ENCODE peak calls at places on chromosomes 1 and 21, in four cellular contexts. N, V, Z and G are unnamed samples.

GRCh38 chr1:5649795-5650194 is 342.4 kb downstream of the NPHP4 start:
- DNase-seq in N (no peak), V (no peak), Z (no peak), G (no peak)

GRCh38 chr1:174021611-174022079 is 512 bp downstream of the RC3H1 start:
- DNase-seq in V (peak; percentile 56), Z (peak; percentile 68), N (no peak), G (peak; percentile 24)

GRCh38 chr1:241658081-241658793 is 6.2 kb downstream of the WDR64 start:
- DNase-seq in V (no peak), Z (no peak), N (no peak), G (no peak)

GRCh38 chr1:69707103-69707502 is 139.4 kb downstream of the LRRC7 start:
- DNase-seq in V (no peak), N (no peak), Z (no peak), G (no peak)

GRCh38 chr1:52037402-52037814 is 3.8 kb upstream of the KTI12 start:
- DNase-seq in N (no peak), Z (no peak), V (no peak), G (peak; percentile 97)

GRCh38 chr1:219310181-219310728 is 136.6 kb downstream of the LYPLAL1 start:
- DNase-seq in V (no peak), N (no peak), Z (no peak), G (peak; percentile 99)

GRCh38 chr1:4468804-4469514 is 185.4 kb upstream of the AJAP1 start:
- DNase-seq in N (no peak), Z (no peak), V (no peak), G (no peak)

GRCh38 chr21:46253610-46254124 is 25.1 kb upstream of the LSS start:
- DNase-seq in Z (no peak), N (peak; percentile 89), V (peak; percentile 60), G (no peak)

GRCh38 chr1:152679454-152679853 is 4.4 kb downstream of the LCE2C start:
- DNase-seq in N (no peak), Z (no peak), V (no peak), G (no peak)

GRCh38 chr1:182752077-182752826 is 37.3 kb upstream of the NPL start:
- DNase-seq in Z (peak; percentile 13), N (no peak), V (no peak), G (no peak)

GRCh38 chr1:155975375-155976061 is 2.8 kb downstream of the ARHGEF2 start:
- DNase-seq in N (no peak), Z (no peak), V (no peak), G (no peak)

GRCh38 chr1:228697209-228698016 is 37.9 kb upstream of the RHOU start:
- DNase-seq in Z (no peak), N (no peak), V (no peak), G (peak; percentile 60)

GRCh38 chr1:55262822-55263221 is 47.7 kb upstream of the USP24 start:
- DNase-seq in Z (no peak), V (no peak), N (no peak), G (no peak)

GRCh38 chr1:161915051-161915503 is 108.6 kb downstream of the OLFML2B start:
- DNase-seq in Z (no peak), N (peak; percentile 53), V (no peak), G (no peak)

GRCh38 chr1:202088216-202088615 is 34.5 kb upstream of the GPR37L1 start:
- DNase-seq in N (no peak), V (no peak), Z (no peak), G (no peak)

GRCh38 chr1:228988655-228989054 is 253.4 kb downstream of the RHOU start:
- DNase-seq in N (no peak), Z (no peak), V (no peak), G (peak; percentile 36)

GRCh38 chr1:177302365-177303044 is 131.7 kb downstream of the BRINP2 start:
- DNase-seq in V (no peak), Z (no peak), N (no peak), G (no peak)

GRCh38 chr1:177307771-177308170 is 137.0 kb downstream of the BRINP2 start:
- DNase-seq in V (no peak), Z (no peak), N (no peak), G (no peak)

GRCh38 chr1:177306981-177307380 is 136.2 kb downstream of the BRINP2 start:
- DNase-seq in N (no peak), Z (no peak), V (no peak), G (no peak)

GRCh38 chr1:177305040-177306018 is 134.6 kb downstream of the BRINP2 start:
- DNase-seq in N (no peak), Z (no peak), V (no peak), G (no peak)

GRCh38 chr1:177306019-177306415 is 135.3 kb downstream of the BRINP2 start:
- DNase-seq in N (no peak), Z (no peak), V (no peak), G (no peak)
- TF ChIP-seq ETV6 in N (no peak), Z (no peak), V (no peak), G (no peak)

DNA sequence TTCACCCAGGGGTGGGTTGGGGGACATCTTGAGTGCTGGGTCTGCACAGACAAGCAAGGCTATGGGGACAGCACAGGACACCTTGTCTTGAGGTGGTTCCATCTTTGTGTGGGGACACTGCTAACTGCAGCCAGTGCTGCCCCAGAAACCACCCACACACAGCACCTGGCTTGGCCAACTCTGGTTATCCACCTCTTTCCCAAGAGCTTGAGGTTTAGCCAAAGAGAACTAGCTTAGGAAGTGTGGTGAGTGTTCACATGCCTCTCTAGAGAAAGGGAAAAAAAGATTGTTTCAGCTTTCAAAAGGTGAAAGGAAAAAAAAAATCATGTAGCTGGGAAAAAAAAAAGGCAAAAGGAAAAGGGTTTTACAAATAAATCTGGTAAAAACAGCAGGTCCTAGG is 32.4 kb downstream of the BCAR3 start:
- DNase-seq in Z (no peak), N (no peak), V (no peak), G (no peak)
- TF ChIP-seq ETV6 in Z (no peak), N (no peak), V (no peak), G (no peak)

GRCh38 chr1:28604411-28604810 is 12.3 kb downstream of the RAB42 start:
- DNase-seq in V (no peak), N (no peak), Z (no peak), G (no peak)

GRCh38 chr1:28602536-28603439 is 10.7 kb downstream of the RAB42 start:
- DNase-seq in V (peak; percentile 68), Z (peak; percentile 57), N (no peak), G (peak; percentile 81)

GRCh38 chr1:28604962-28605361 is 12.9 kb downstream of the RAB42 start:
- DNase-seq in N (no peak), Z (no peak), V (no peak), G (no peak)

GRCh38 chr1:28606771-28607170 is 14.7 kb downstream of the RAB42 start:
- DNase-seq in Z (no peak), V (no peak), N (no peak), G (peak; percentile 91)

DNA sequence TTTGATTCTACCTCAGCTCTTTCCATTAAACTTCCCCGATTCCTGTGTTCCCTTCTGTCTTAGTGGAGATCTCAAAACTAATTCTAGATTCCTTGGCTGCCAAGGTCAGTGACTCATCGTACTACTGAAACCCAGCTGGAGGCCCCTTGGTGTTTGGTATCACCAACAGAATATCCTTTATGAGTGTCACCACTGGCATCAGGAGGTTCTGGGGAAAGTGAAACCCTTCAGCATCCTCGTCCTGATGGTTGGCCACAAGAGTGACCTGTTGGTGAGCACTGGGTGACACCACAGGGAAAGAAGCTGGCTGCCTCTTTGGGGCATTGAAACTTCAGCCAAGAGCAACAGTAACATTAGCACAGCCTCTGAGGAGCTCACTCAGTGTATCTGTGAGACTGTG is 9.6 kb downstream of the RAB42 start:
- DNase-seq in V (no peak), N (no peak), Z (no peak), G (no peak)
- TF ChIP-seq ETV6 in V (no peak), N (no peak), Z (no peak), G (no peak)

DNA sequence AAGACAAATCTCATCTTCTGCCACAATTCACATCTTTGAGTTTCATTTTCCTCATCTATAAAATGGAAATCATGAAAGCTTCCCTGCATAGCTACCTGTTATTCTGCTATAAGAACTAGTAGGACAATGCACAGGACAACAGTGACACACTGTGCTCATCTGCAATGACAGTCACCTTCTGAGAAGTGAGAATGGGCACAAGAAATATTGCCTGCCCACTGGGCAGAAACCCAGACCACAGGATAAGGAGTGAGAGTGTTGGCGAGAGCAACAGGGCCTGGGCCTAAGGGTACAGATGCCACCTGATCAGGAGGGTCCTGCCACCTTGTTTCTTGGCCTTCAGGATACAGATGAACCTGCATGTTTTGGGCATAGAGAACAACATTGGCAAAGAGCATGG is 23.2 kb upstream of the ARTN start:
- DNase-seq in N (no peak), V (no peak), Z (no peak), G (no peak)
- TF ChIP-seq ETV6 in N (no peak), V (no peak), Z (no peak), G (no peak)

DNA sequence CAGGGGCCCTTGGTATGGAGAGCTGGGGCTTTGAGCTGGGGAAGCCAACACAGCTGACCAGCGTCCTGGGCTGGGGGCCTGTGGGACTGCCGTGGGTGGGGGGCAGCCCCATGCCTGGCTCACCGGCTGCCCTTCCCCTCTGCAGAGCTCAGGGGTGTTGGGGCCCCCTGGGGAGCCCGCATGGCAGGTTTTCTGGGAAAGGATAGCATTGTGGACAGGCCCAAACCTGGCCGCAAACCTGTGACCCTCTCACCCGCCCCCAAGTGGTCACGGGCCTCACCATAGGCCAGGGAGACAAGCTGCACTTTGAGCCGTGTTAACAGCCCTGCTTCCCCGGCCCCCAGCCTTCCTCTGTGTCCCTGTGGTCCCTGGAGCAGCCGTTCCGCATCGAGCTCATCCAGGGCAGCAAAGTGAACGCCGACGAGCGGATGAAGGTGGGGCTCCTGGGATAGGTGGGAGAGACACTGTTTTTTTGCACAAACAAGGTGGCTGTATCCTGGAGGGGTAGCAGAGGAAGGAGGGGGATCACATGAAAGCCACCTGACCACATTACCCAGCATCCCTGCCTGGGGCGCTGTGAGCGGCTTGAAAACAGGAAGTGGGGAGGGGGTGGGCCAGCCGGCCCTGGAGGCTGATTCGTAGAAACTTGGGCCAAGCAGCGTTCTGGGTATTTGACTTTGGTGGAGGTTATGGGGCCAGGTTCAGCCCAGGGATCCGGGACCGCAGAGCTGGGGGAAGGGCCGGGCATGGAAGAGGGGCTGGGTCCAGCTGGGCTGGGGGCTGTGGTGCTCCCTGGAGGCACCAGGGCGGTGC is 65.9 kb downstream of the PIK3CD start:
- DNase-seq in N (peak; percentile 39), Z (peak; percentile 62), V (peak; percentile 88), G (peak; percentile 93)
- TF ChIP-seq ETV6 in N (no peak), Z (no peak), V (no peak), G (no peak)

DNA sequence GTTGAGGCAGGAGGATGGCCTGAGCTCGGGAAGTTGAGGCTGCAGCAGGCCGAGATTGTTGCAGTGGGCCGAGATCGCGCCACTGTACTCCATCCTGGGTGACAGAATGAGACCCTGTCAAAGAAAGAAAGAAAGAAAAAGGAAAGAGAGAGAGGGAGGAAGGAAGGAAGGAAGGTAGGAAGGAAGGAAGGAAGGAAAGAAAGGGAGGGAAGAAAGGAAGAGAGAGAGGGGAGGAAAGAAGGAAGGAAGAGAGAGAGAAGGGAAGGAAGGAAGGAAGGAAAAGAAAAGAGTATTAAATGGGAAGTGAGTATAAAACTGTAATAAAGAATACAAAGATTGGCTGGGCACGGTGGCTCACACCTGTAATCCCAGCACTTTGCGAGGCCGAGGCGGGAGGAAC is 18.4 kb upstream of the ABL2 start:
- DNase-seq in V (no peak), N (no peak), Z (no peak), G (no peak)
- TF ChIP-seq ETV6 in V (no peak), N (no peak), Z (no peak), G (no peak)

GRCh38 chr1:27526569-27527222 is 36.7 kb upstream of the WASF2 start:
- DNase-seq in N (no peak), V (peak; percentile 49), Z (no peak), G (peak; percentile 54)
- TF ChIP-seq ETV6 in N (no peak), V (no peak), Z (no peak), G (no peak)

GRCh38 chr1:208252126-208252853 is 8.1 kb upstream of the PLXNA2 start:
- DNase-seq in N (no peak), Z (peak; percentile 31), V (peak; percentile 53), G (peak; percentile 52)
- TF ChIP-seq ETV6 in N (no peak), Z (no peak), V (no peak), G (no peak)